ENCODE peak calls at places on chromosomes 1 and 21, in four cellular contexts. R, I, Z and T are unnamed samples.

GRCh38 chr1:43831866-43832654 is 101.5 kb upstream of the ARTN start:
- DNase-seq in R (no peak), I (no peak), Z (no peak), T (peak; percentile 38)

GRCh38 chr1:44619261-44619900 is 54.9 kb downstream of the TMEM53 start:
- DNase-seq in R (peak; percentile 46), I (no peak), Z (peak; percentile 67), T (no peak)

GRCh38 chr21:35057428-35057827 is 8.3 kb upstream of the RUNX1 start:
- DNase-seq in R (no peak), I (no peak), Z (no peak), T (no peak)

GRCh38 chr21:15592271-15592860 is 137.4 kb upstream of the USP25 start:
- DNase-seq in R (no peak), I (no peak), Z (no peak), T (peak; percentile 72)

GRCh38 chr1:150148834-150149489 is 754 bp upstream of the PLEKHO1 start:
- DNase-seq in R (no peak), I (no peak), Z (no peak), T (no peak)

GRCh38 chr1:159079518-159079917 is 3.0 kb upstream of the AIM2 start:
- DNase-seq in R (no peak), I (no peak), Z (peak; percentile 14), T (no peak)

GRCh38 chr1:111142358-111142975 is 2.4 kb downstream of the CEPT1 start:
- DNase-seq in R (no peak), I (no peak), Z (no peak), T (no peak)

GRCh38 chr1:109243860-109244552 is 5.3 kb upstream of the CELSR2 start:
- DNase-seq in R (no peak), I (no peak), Z (no peak), T (no peak)

GRCh38 chr1:39754906-39755504 is 16.1 kb downstream of the OXCT2 start:
- DNase-seq in R (no peak), I (no peak), Z (no peak), T (no peak)

GRCh38 chr1:66533804-66534745 is at the start of gene SGIP1:
- DNase-seq in R (peak; percentile 77), I (no peak), Z (no peak), T (peak; percentile 96)

GRCh38 chr1:109636201-109636952 is 16.7 kb downstream of the AMPD2 start:
- DNase-seq in R (no peak), I (no peak), Z (peak; percentile 68), T (no peak)